ENCODE peak calls at places on chromosomes 2 and 18, in five cellular contexts. C is HepG2, L is A549, F is HCT116, N is K562. G is an unnamed sample.

GRCh38 chr2:64423303-64423702 is 30.7 kb upstream of the LGALSL start:
- DNase-seq in C (no peak), N (no peak), L (no peak), F (no peak), G (no peak)

GRCh38 chr18:49731860-49732311 is 81.4 kb downstream of the ACAA2 start:
- DNase-seq in C (peak; percentile 48), L (no peak), F (no peak), N (no peak), G (no peak)

GRCh38 chr2:158745067-158745865 is 49.9 kb upstream of the DAPL1 start:
- DNase-seq in N (no peak), F (peak; percentile 35), L (peak; percentile 37), C (peak; percentile 64), G (peak; percentile 61)

GRCh38 chr2:148201075-148202004 is 180.4 kb downstream of the MBD5 start:
- DNase-seq in C (peak; percentile 87), L (peak; percentile 9), N (peak; percentile 36), F (peak; percentile 42), G (peak; percentile 46)

GRCh38 chr2:200575957-200576356 is 9.9 kb upstream of the AOX1 start:
- DNase-seq in N (no peak), L (no peak), C (no peak), F (no peak), G (peak; percentile 15)

GRCh38 chr2:195489101-195489500 is 167.9 kb upstream of the SLC39A10 start:
- DNase-seq in F (no peak), C (no peak), L (no peak), N (no peak), G (no peak)

GRCh38 chr2:109270758-109271305 is 141.8 kb downstream of the SH3RF3 start:
- DNase-seq in C (no peak), F (no peak), N (no peak), L (no peak), G (no peak)

GRCh38 chr2:160486341-160486740 is 7.3 kb downstream of the RBMS1 start:
- DNase-seq in F (no peak), L (no peak), C (no peak), N (no peak), G (no peak)

GRCh38 chr18:22558945-22559385 is 141.2 kb upstream of the CTAGE1 start:
- DNase-seq in C (peak; percentile 31), F (no peak), L (peak; percentile 44), N (peak; percentile 80), G (no peak)

GRCh38 chr2:193584522-193584938 is 1389.8 kb upstream of the TMEFF2 start:
- DNase-seq in L (no peak), C (peak; percentile 71), N (no peak), F (peak; percentile 15), G (peak; percentile 52)

GRCh38 chr2:240350696-240351087 is 84.8 kb upstream of the GPC1 start:
- DNase-seq in N (no peak), L (no peak), F (no peak), C (no peak), G (no peak)

GRCh38 chr2:145380436-145381017 is 860.6 kb upstream of the ZEB2 start:
- DNase-seq in L (peak; percentile 2), N (no peak), F (peak; percentile 12), C (no peak), G (no peak)

GRCh38 chr2:45993476-45993991 is 303.7 kb upstream of the EPAS1 start:
- DNase-seq in C (peak; percentile 78), L (peak; percentile 77), N (peak; percentile 68), F (peak; percentile 64), G (peak; percentile 81)

GRCh38 chr2:128692895-128693519 is 374.3 kb upstream of the HS6ST1 start:
- DNase-seq in F (no peak), L (no peak), C (no peak), N (no peak), G (no peak)

GRCh38 chr18:32911660-32912284 is 138.9 kb upstream of the KLHL14 start:
- DNase-seq in L (no peak), N (no peak), C (no peak), F (no peak), G (no peak)

GRCh38 chr18:76338088-76338487 is 157.0 kb downstream of the ZNF516 start:
- DNase-seq in L (no peak), C (no peak), N (no peak), F (no peak), G (no peak)

GRCh38 chr2:96538487-96539214 is 2.1 kb downstream of the ARID5A start:
- DNase-seq in F (no peak), N (no peak), L (no peak), C (peak; percentile 74), G (peak; percentile 46)

GRCh38 chr2:3467654-3468053 is 51.7 kb downstream of the ADI1 start:
- DNase-seq in F (no peak), C (no peak), N (no peak), L (no peak), G (no peak)

GRCh38 chr2:220503446-220503845 is 876.0 kb downstream of the SLC4A3 start:
- DNase-seq in F (no peak), L (no peak), N (no peak), C (no peak), G (no peak)
- TF ChIP-seq POLR2A in F (no peak), L (no peak), N (no peak), C (no peak), G (no peak)

GRCh38 chr2:70959851-70960832 is 18.3 kb upstream of the ANKRD53 start:
- DNase-seq in C (no peak), L (no peak), N (peak; percentile 42), F (no peak), G (no peak)
- TF ChIP-seq MAX in C (no peak), L (no peak), N (no peak), F (no peak), G (no peak)

GRCh38 chr2:134086594-134087219 is 167.2 kb upstream of the MGAT5 start:
- DNase-seq in L (no peak), F (no peak), C (no peak), N (no peak), G (no peak)
- TF ChIP-seq POLR2A in L (no peak), F (no peak), C (no peak), N (no peak), G (no peak)

DNA sequence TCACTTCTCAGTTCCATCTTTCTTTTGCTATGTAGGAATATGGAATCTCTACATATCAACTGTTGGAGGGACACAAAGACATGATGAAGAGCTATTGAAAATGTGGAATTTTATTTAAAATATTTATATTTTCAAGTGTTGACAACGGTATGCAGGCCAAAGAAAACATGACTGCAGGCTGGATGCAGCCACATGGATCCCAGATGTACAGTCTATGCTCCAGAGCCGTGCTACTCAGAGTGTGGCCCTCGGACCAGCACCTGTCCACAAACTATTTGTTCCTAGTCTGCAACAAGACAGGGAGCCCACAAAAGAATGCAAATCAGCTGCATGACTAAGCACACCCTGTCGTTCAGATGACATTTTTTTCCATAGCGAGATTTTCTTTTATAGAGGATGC is 110.1 kb downstream of the CDH20 start:
- DNase-seq in L (no peak), C (no peak), N (no peak), F (no peak), G (no peak)
- TF ChIP-seq MAX in L (no peak), C (no peak), N (no peak), F (no peak), G (no peak)

DNA sequence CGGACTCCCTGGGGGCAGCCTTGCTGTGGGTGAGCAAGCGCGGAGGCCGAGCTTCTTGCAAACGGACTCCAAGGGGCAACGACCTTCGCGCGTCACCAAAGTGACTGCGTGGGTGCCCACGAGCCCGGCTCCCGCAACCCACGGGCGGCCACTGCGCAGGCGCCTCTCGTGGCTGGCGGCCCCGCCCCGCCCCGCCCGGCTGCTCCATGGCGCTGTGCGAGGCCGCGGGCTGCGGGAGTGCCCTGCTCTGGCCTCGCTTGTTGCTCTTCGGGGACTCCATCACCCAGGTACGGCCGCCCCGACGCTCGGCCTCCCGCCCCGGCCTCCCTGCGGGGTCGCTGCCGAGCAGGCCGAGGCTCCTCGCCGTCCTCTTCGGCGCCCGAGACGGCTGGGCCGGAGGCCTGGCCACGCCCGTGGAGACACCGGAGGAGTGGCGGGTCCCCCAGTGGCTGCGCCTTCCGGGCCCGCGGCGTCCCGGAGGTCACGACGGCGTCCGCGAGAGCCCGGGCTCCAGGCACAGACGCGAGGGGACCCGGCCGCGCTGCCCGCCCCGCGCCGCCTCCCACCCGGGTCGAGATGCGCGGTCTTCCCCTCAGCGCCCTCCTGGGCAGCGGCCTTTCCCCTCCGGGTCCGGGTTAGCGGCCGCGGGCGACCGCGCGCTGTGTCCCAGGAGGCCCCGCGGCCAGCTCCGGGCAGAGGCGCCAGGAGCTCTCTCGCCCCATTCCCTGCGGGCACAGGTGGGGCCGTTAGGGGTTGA is at the start of gene IAH1:
- DNase-seq in L (peak; percentile 75), F (no peak), N (no peak), C (no peak), G (peak; percentile 31)
- TF ChIP-seq POLR2A in L (peak; percentile 83), F (peak; percentile 38), N (no peak), C (no peak), G (no peak)

DNA sequence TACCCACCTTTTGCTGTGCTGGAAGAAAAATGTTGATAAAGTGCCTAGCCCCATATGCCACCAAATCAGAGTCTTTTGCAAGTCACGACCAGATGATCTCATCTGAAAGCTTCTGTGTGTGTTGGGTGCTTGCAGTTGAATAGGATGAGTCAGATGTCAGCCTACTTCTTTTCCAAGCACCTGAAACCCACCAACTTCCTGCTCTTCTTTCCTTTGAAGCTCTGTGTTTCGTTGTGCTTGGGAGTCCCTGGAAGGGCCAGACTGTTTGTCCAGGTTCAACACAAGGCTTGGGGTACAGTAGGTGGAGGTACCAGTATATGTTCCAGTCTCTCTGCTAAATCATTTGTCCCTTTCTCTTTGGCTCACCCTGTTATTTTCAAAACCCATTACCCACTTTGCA is 36.8 kb upstream of the LCLAT1 start:
- DNase-seq in C (peak; percentile 64), L (peak; percentile 53), F (no peak), N (no peak), G (no peak)
- TF ChIP-seq MAX in C (no peak), L (no peak), F (peak; percentile 36), N (no peak), G (no peak)

GRCh38 chr2:214100488-214100887 is 310.4 kb upstream of the VWC2L start:
- DNase-seq in L (no peak), N (no peak), F (no peak), C (no peak), G (no peak)

GRCh38 chr2:214104967-214105366 is 305.9 kb upstream of the VWC2L start:
- DNase-seq in L (no peak), F (no peak), N (no peak), C (no peak), G (no peak)

GRCh38 chr2:214104219-214104618 is 306.6 kb upstream of the VWC2L start:
- DNase-seq in F (no peak), N (no peak), L (peak; percentile 2), C (no peak), G (no peak)

GRCh38 chr2:214107731-214108130 is 303.1 kb upstream of the VWC2L start:
- DNase-seq in N (no peak), L (no peak), F (no peak), C (no peak), G (no peak)

GRCh38 chr2:214103199-214104001 is 307.5 kb upstream of the VWC2L start:
- DNase-seq in F (no peak), N (no peak), L (no peak), C (no peak), G (no peak)
- TF ChIP-seq POLR2A in F (no peak), N (no peak), L (no peak), C (no peak), G (no peak)

G was measured in NB4.